ENCODE peak calls at places on chromosomes 6 and 20, in six cellular contexts. J is heart right ventricle; N is fibroblast of mammary gland; U is stimulated activated naive B cell treated with anti-CD40 and anti-IgM and Interleukin-4, amounts not matched to agents 10 μg/mL and 1 μg/mL and 100 μg/mL, for 72 hours; C is astrocyte of the spinal cord; M is iPS-NIHi11. V is an unnamed sample.

GRCh38 chr20:64044484-64045247 is 4.8 kb downstream of the SOX18 start:
- DNase-seq in C (peak), J (peak), M (no peak), U (no peak), N (peak), V (no peak)

GRCh38 chr20:46694484-46694883 is 5.2 kb upstream of the TP53RK start:
- DNase-seq in N (peak), U (no peak), M (peak), J (no peak), C (peak), V (no peak)

GRCh38 chr6:82924799-82925535 is 140.7 kb downstream of the UBE3D start:
- DNase-seq in U (no peak), J (no peak), M (no peak), N (peak), C (no peak), V (no peak)

GRCh38 chr20:57270204-57270937 is 3.9 kb upstream of the BMP7 start:
- DNase-seq in M (peak), J (no peak), N (no peak), C (no peak), U (no peak), V (no peak)

GRCh38 chr6:148557796-148558457 is 188.9 kb upstream of the UST start:
- DNase-seq in C (peak), U (peak), J (no peak), M (no peak), N (peak), V (no peak)

GRCh38 chr6:98467091-98467490 is 367.3 kb upstream of the POU3F2 start:
- DNase-seq in C (no peak), U (no peak), M (no peak), N (no peak), J (no peak), V (no peak)

GRCh38 chr6:139881728-139882211 is 507.3 kb upstream of the CITED2 start:
- DNase-seq in M (peak), U (peak), N (peak), C (peak), J (peak), V (peak)

GRCh38 chr6:151757506-151757955 is 50.0 kb upstream of the ESR1 start:
- DNase-seq in C (no peak), U (peak), N (no peak), J (no peak), M (no peak), V (no peak)

GRCh38 chr6:53795702-53796450 is 1.1 kb downstream of the LRRC1 start:
- DNase-seq in U (peak), N (no peak), J (peak), C (no peak), M (peak), V (peak)

GRCh38 chr20:3808141-3808479 is 12.0 kb downstream of the CDC25B start:
- DNase-seq in M (peak), J (peak), N (peak), U (no peak), C (peak), V (peak)

GRCh38 chr20:13111249-13111911 is 102.6 kb downstream of the SPTLC3 start:
- DNase-seq in C (no peak), M (no peak), N (no peak), U (no peak), J (no peak), V (no peak)

GRCh38 chr6:144194293-144194828 is 44.0 kb downstream of the STX11 start:
- DNase-seq in J (no peak), N (no peak), M (no peak), C (no peak), U (no peak), V (no peak)

GRCh38 chr6:14997507-14997906 is 248.4 kb upstream of the JARID2 start:
- DNase-seq in J (no peak), C (no peak), M (no peak), U (no peak), N (no peak), V (no peak)

GRCh38 chr6:111150577-111150976 is 63.3 kb downstream of the SLC16A10 start:
- DNase-seq in J (no peak), C (no peak), N (no peak), U (no peak), M (no peak), V (no peak)

GRCh38 chr6:45677381-45677992 is 299.8 kb upstream of the SUPT3H start:
- DNase-seq in N (peak), J (peak), M (no peak), C (peak), U (peak), V (no peak)

GRCh38 chr6:137341721-137342195 is 122.6 kb upstream of the IFNGR1 start:
- DNase-seq in C (no peak), U (no peak), J (peak), M (peak), N (peak), V (peak)

GRCh38 chr20:19880256-19881079 is 122.4 kb downstream of the RIN2 start:
- DNase-seq in J (no peak), M (no peak), N (peak), U (no peak), C (peak), V (no peak)

GRCh38 chr6:163771180-163771579 is 356.7 kb downstream of the QKI start:
- DNase-seq in J (no peak), M (no peak), N (no peak), C (no peak), U (no peak), V (no peak)

GRCh38 chr20:57526885-57527566 is 2.1 kb upstream of the CTCFL start:
- DNase-seq in M (no peak), J (no peak), U (no peak), C (no peak), N (no peak), V (no peak)

GRCh38 chr6:25499851-25500250 is 152.2 kb upstream of the SCGN start:
- DNase-seq in N (no peak), U (no peak), M (no peak), C (peak), J (no peak), V (no peak)

GRCh38 chr6:80974579-80974978 is 777.9 kb downstream of the TENT5A start:
- DNase-seq in U (no peak), N (no peak), C (no peak), M (peak), J (no peak), V (no peak)

V was measured in Right ventricle myocardium inferior.